ENCODE peak calls at places on chromosomes 11 and 22, in six cellular contexts. One of them, this sample, is unnamed.

GRCh38 chr11:75383246-75383645 is 16.1 kb upstream of the RPS3 start:
- DNase-seq in transverse colon: no peak
- DNase-seq in heart left ventricle: no peak
- DNase-seq in IMR-90: no peak
- DNase-seq in WERI-Rb-1: peak
- DNase-seq in cardiac fibroblast: no peak
- DNase-seq in this sample: no peak

GRCh38 chr11:8060801-8061554 is 20.0 kb upstream of the TUB start:
- DNase-seq in transverse colon: no peak
- DNase-seq in heart left ventricle: no peak
- DNase-seq in IMR-90: peak
- DNase-seq in WERI-Rb-1: no peak
- DNase-seq in cardiac fibroblast: peak
- DNase-seq in this sample: no peak

GRCh38 chr22:32823024-32823730 is 21.7 kb downstream of the TIMP3 start:
- DNase-seq in transverse colon: peak
- DNase-seq in heart left ventricle: no peak
- DNase-seq in IMR-90: peak
- DNase-seq in WERI-Rb-1: peak
- DNase-seq in cardiac fibroblast: peak
- DNase-seq in this sample: peak

GRCh38 chr11:11607772-11608171 is 14.0 kb downstream of the GALNT18 start:
- DNase-seq in transverse colon: no peak
- DNase-seq in heart left ventricle: no peak
- DNase-seq in IMR-90: no peak
- DNase-seq in WERI-Rb-1: no peak
- DNase-seq in cardiac fibroblast: no peak
- DNase-seq in this sample: no peak

GRCh38 chr22:43116932-43117331 is 6.4 kb downstream of the BIK start:
- DNase-seq in transverse colon: no peak
- DNase-seq in heart left ventricle: no peak
- DNase-seq in IMR-90: no peak
- DNase-seq in WERI-Rb-1: no peak
- DNase-seq in cardiac fibroblast: no peak
- DNase-seq in this sample: no peak

GRCh38 chr11:128720522-128720985 is 26.7 kb downstream of the FLI1 start:
- DNase-seq in transverse colon: peak
- DNase-seq in heart left ventricle: no peak
- DNase-seq in IMR-90: no peak
- DNase-seq in WERI-Rb-1: no peak
- DNase-seq in cardiac fibroblast: no peak
- DNase-seq in this sample: no peak

GRCh38 chr22:39868741-39869140 is 24.8 kb downstream of the ENTHD1 start:
- DNase-seq in transverse colon: no peak
- DNase-seq in heart left ventricle: no peak
- DNase-seq in IMR-90: no peak
- DNase-seq in WERI-Rb-1: no peak
- DNase-seq in cardiac fibroblast: no peak
- DNase-seq in this sample: no peak

GRCh38 chr11:27700351-27701261 is at the start of gene BDNF:
- DNase-seq in transverse colon: peak
- DNase-seq in heart left ventricle: no peak
- DNase-seq in IMR-90: peak
- DNase-seq in WERI-Rb-1: peak
- DNase-seq in cardiac fibroblast: peak
- DNase-seq in this sample: no peak

GRCh38 chr11:125564357-125564756 is 4.9 kb upstream of the EI24 start:
- DNase-seq in transverse colon: no peak
- DNase-seq in heart left ventricle: no peak
- DNase-seq in IMR-90: no peak
- DNase-seq in WERI-Rb-1: no peak
- DNase-seq in cardiac fibroblast: no peak
- DNase-seq in this sample: no peak

GRCh38 chr22:16965083-16965482 is 42.9 kb downstream of the GAB4 start:
- DNase-seq in transverse colon: no peak
- DNase-seq in heart left ventricle: no peak
- DNase-seq in IMR-90: no peak
- DNase-seq in WERI-Rb-1: no peak
- DNase-seq in cardiac fibroblast: no peak
- DNase-seq in this sample: no peak

GRCh38 chr22:41267958-41268357 is 18.0 kb downstream of the RANGAP1 start:
- DNase-seq in transverse colon: no peak
- DNase-seq in heart left ventricle: no peak
- DNase-seq in IMR-90: no peak
- DNase-seq in WERI-Rb-1: no peak
- DNase-seq in cardiac fibroblast: no peak
- DNase-seq in this sample: no peak

GRCh38 chr11:2898366-2899079 is 12.9 kb upstream of the CDKN1C start:
- DNase-seq in transverse colon: peak
- DNase-seq in heart left ventricle: peak
- DNase-seq in IMR-90: peak
- DNase-seq in WERI-Rb-1: no peak
- DNase-seq in cardiac fibroblast: peak
- DNase-seq in this sample: no peak

GRCh38 chr11:2612884-2613571 is 86.8 kb downstream of the KCNQ1OT1 start:
- DNase-seq in transverse colon: no peak
- DNase-seq in heart left ventricle: no peak
- DNase-seq in IMR-90: peak
- DNase-seq in WERI-Rb-1: no peak
- DNase-seq in cardiac fibroblast: no peak
- DNase-seq in this sample: no peak

GRCh38 chr11:62588966-62589637 is 2.2 kb downstream of the TUT1 start:
- DNase-seq in transverse colon: no peak
- DNase-seq in heart left ventricle: no peak
- DNase-seq in IMR-90: no peak
- DNase-seq in WERI-Rb-1: no peak
- DNase-seq in cardiac fibroblast: peak
- DNase-seq in this sample: no peak

GRCh38 chr22:48090332-48090672 is 1327.9 kb downstream of the TBC1D22A start:
- DNase-seq in transverse colon: no peak
- DNase-seq in heart left ventricle: no peak
- DNase-seq in IMR-90: no peak
- DNase-seq in WERI-Rb-1: no peak
- DNase-seq in cardiac fibroblast: no peak
- DNase-seq in this sample: no peak

GRCh38 chr11:70526116-70527045 is 128.1 kb downstream of the CTTN start:
- DNase-seq in transverse colon: no peak
- DNase-seq in heart left ventricle: peak
- DNase-seq in IMR-90: no peak
- DNase-seq in WERI-Rb-1: peak
- DNase-seq in cardiac fibroblast: no peak
- DNase-seq in this sample: peak

GRCh38 chr22:19168088-19168890 is 10.2 kb downstream of the SLC25A1 start:
- DNase-seq in transverse colon: no peak
- DNase-seq in heart left ventricle: no peak
- DNase-seq in IMR-90: no peak
- DNase-seq in WERI-Rb-1: no peak
- DNase-seq in cardiac fibroblast: no peak
- DNase-seq in this sample: peak

GRCh38 chr11:34242037-34242625 is 115.7 kb downstream of the ABTB2 start:
- DNase-seq in transverse colon: no peak
- DNase-seq in heart left ventricle: peak
- DNase-seq in IMR-90: peak
- DNase-seq in WERI-Rb-1: no peak
- DNase-seq in cardiac fibroblast: peak
- DNase-seq in this sample: no peak

GRCh38 chr22:32327596-32328171 is 30.0 kb upstream of the RFPL3 start:
- DNase-seq in transverse colon: no peak
- DNase-seq in heart left ventricle: no peak
- DNase-seq in IMR-90: no peak
- DNase-seq in WERI-Rb-1: no peak
- DNase-seq in cardiac fibroblast: no peak
- DNase-seq in this sample: no peak

GRCh38 chr22:39179401-39179827 is 26.9 kb upstream of the CBX7 start:
- DNase-seq in transverse colon: no peak
- DNase-seq in heart left ventricle: no peak
- DNase-seq in IMR-90: no peak
- DNase-seq in WERI-Rb-1: peak
- DNase-seq in cardiac fibroblast: no peak
- DNase-seq in this sample: no peak

GRCh38 chr11:69238562-69239319 is 55.2 kb upstream of the MYEOV start:
- DNase-seq in transverse colon: no peak
- DNase-seq in heart left ventricle: no peak
- DNase-seq in IMR-90: no peak
- DNase-seq in WERI-Rb-1: no peak
- DNase-seq in cardiac fibroblast: no peak
- DNase-seq in this sample: no peak

GRCh38 chr11:102971766-102972165 is 16.2 kb upstream of the MMP13 start:
- DNase-seq in transverse colon: no peak
- DNase-seq in heart left ventricle: no peak
- DNase-seq in IMR-90: peak
- DNase-seq in WERI-Rb-1: no peak
- DNase-seq in cardiac fibroblast: no peak
- DNase-seq in this sample: no peak

GRCh38 chr11:7577226-7577882 is 63.6 kb downstream of the PPFIBP2 start:
- DNase-seq in transverse colon: peak
- DNase-seq in heart left ventricle: peak
- DNase-seq in IMR-90: no peak
- DNase-seq in WERI-Rb-1: no peak
- DNase-seq in cardiac fibroblast: no peak
- DNase-seq in this sample: peak

GRCh38 chr22:30222321-30222720 is 24.2 kb downstream of the LIF start:
- DNase-seq in transverse colon: no peak
- DNase-seq in heart left ventricle: no peak
- DNase-seq in IMR-90: no peak
- DNase-seq in WERI-Rb-1: no peak
- DNase-seq in cardiac fibroblast: no peak
- DNase-seq in this sample: no peak

GRCh38 chr22:30225220-30225922 is 21.2 kb downstream of the LIF start:
- DNase-seq in transverse colon: no peak
- DNase-seq in heart left ventricle: no peak
- DNase-seq in IMR-90: no peak
- DNase-seq in WERI-Rb-1: no peak
- DNase-seq in cardiac fibroblast: no peak
- DNase-seq in this sample: no peak

GRCh38 chr22:30223303-30223702 is 23.3 kb downstream of the LIF start:
- DNase-seq in transverse colon: no peak
- DNase-seq in heart left ventricle: no peak
- DNase-seq in IMR-90: no peak
- DNase-seq in WERI-Rb-1: no peak
- DNase-seq in cardiac fibroblast: no peak
- DNase-seq in this sample: no peak

GRCh38 chr22:30226192-30226832 is 20.2 kb downstream of the LIF start:
- DNase-seq in transverse colon: no peak
- DNase-seq in heart left ventricle: no peak
- DNase-seq in IMR-90: peak
- DNase-seq in WERI-Rb-1: no peak
- DNase-seq in cardiac fibroblast: no peak
- DNase-seq in this sample: no peak

GRCh38 chr22:30224161-30224857 is 22.2 kb downstream of the LIF start:
- DNase-seq in transverse colon: no peak
- DNase-seq in heart left ventricle: no peak
- DNase-seq in IMR-90: no peak
- DNase-seq in WERI-Rb-1: no peak
- DNase-seq in cardiac fibroblast: no peak
- DNase-seq in this sample: no peak
- TF ChIP-seq CTCF in transverse colon: no peak
- TF ChIP-seq CTCF in heart left ventricle: no peak
- TF ChIP-seq CTCF in IMR-90: no peak
- TF ChIP-seq CTCF in WERI-Rb-1: no peak
- TF ChIP-seq CTCF in cardiac fibroblast: no peak
- TF ChIP-seq CTCF in this sample: peak

DNA sequence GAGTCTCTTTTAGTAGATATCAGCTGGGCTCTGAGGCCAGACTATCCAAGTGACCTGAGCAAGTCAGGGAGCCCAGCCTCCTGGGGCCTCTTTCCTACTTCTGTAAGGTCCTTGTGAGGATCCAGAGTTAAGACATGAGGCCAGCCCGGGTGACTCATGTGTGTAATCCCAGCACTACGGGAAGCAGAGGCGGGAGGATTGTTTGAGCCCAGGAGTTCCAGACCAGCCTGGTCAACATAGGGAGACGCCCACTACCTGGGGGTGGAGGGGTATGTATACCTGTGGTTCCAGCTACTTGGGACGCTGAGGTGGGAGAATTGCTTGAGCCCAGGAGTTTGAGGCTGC is 36.9 kb upstream of the POLA2 start:
- DNase-seq in transverse colon: peak
- DNase-seq in heart left ventricle: peak
- DNase-seq in IMR-90: peak
- DNase-seq in WERI-Rb-1: peak
- DNase-seq in cardiac fibroblast: peak
- DNase-seq in this sample: no peak
- H3K4me3 ChIP-seq in transverse colon: no peak
- H3K4me3 ChIP-seq in heart left ventricle: no peak
- H3K4me3 ChIP-seq in IMR-90: no peak
- H3K4me3 ChIP-seq in WERI-Rb-1: peak
- H3K4me3 ChIP-seq in cardiac fibroblast: no peak
- H3K4me3 ChIP-seq in this sample: no peak

GRCh38 chr22:29873943-29874342 is 9.0 kb upstream of the MTMR3 start:
- DNase-seq in transverse colon: no peak
- DNase-seq in heart left ventricle: no peak
- DNase-seq in IMR-90: no peak
- DNase-seq in WERI-Rb-1: no peak
- DNase-seq in cardiac fibroblast: no peak
- DNase-seq in this sample: no peak

GRCh38 chr22:29872989-29873388 is 10.0 kb upstream of the MTMR3 start:
- DNase-seq in transverse colon: no peak
- DNase-seq in heart left ventricle: no peak
- DNase-seq in IMR-90: no peak
- DNase-seq in WERI-Rb-1: no peak
- DNase-seq in cardiac fibroblast: no peak
- DNase-seq in this sample: no peak

GRCh38 chr22:29879738-29880137 is 3.2 kb upstream of the MTMR3 start:
- DNase-seq in transverse colon: no peak
- DNase-seq in heart left ventricle: no peak
- DNase-seq in IMR-90: no peak
- DNase-seq in WERI-Rb-1: no peak
- DNase-seq in cardiac fibroblast: peak
- DNase-seq in this sample: peak

GRCh38 chr22:29882716-29883044 is 294 bp upstream of the MTMR3 start:
- DNase-seq in transverse colon: no peak
- DNase-seq in heart left ventricle: no peak
- DNase-seq in IMR-90: no peak
- DNase-seq in WERI-Rb-1: no peak
- DNase-seq in cardiac fibroblast: no peak
- DNase-seq in this sample: no peak

DNA sequence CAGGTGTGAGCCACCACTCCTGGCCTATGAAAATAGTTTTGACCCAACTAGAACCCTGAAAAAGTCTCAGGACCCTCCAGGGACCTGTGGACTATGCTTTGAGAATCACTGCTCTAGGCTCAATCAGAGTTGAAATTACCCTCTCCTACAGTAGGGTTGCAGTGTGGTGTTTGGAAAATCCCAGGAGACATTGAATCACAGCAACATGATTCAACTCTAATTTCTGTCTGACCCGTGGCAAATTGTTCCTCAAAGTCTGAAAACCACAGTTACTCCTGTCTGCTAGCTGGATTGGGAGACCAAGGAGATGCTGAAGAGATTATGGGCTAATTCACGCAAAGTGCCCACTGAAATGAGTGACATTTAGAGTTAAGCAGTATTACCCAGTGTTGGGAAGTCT is 5.4 kb upstream of the MTMR3 start:
- DNase-seq in transverse colon: no peak
- DNase-seq in heart left ventricle: no peak
- DNase-seq in IMR-90: peak
- DNase-seq in WERI-Rb-1: no peak
- DNase-seq in cardiac fibroblast: peak
- DNase-seq in this sample: no peak
- TF ChIP-seq CTCF in transverse colon: no peak
- TF ChIP-seq CTCF in heart left ventricle: no peak
- TF ChIP-seq CTCF in IMR-90: no peak
- TF ChIP-seq CTCF in WERI-Rb-1: no peak
- TF ChIP-seq CTCF in cardiac fibroblast: no peak
- TF ChIP-seq CTCF in this sample: no peak

GRCh38 chr22:46057206-46057605 is 80.2 kb upstream of the WNT7B start:
- DNase-seq in transverse colon: peak
- DNase-seq in heart left ventricle: no peak
- DNase-seq in IMR-90: no peak
- DNase-seq in WERI-Rb-1: no peak
- DNase-seq in cardiac fibroblast: peak
- DNase-seq in this sample: no peak
- H3K4me3 ChIP-seq in transverse colon: peak
- H3K4me3 ChIP-seq in heart left ventricle: peak
- H3K4me3 ChIP-seq in IMR-90: no peak
- H3K4me3 ChIP-seq in WERI-Rb-1: no peak
- H3K4me3 ChIP-seq in cardiac fibroblast: no peak
- H3K4me3 ChIP-seq in this sample: peak